ENCODE peak calls at places on chromosome 4, in four cellular contexts. Y is HepG2, G is GM12878, C is K562. X is an unnamed sample.

GRCh38 chr4:22686156-22686555 is 6.6 kb upstream of the GBA3 start:
- DNase-seq in Y (no peak), G (no peak), C (no peak), X (no peak)

GRCh38 chr4:71257761-71258160 is 81.1 kb upstream of the SLC4A4 start:
- DNase-seq in Y (no peak), G (no peak), C (no peak), X (no peak)

GRCh38 chr4:9875516-9875915 is 94.1 kb downstream of the DRD5 start:
- DNase-seq in Y (no peak), G (no peak), C (no peak), X (no peak)

GRCh38 chr4:91113130-91113706 is 986.0 kb downstream of the CCSER1 start:
- DNase-seq in Y (peak), G (peak), C (peak), X (peak)

GRCh38 chr4:113505057-113505456 is 256.5 kb downstream of the CAMK2D start:
- DNase-seq in Y (no peak), G (no peak), C (no peak), X (no peak)

GRCh38 chr4:164977243-164978164 is at the start of gene TRIM61:
- DNase-seq in Y (no peak), G (peak), C (peak), X (no peak)

GRCh38 chr4:15488136-15488535 is 18.5 kb downstream of the CC2D2A start:
- DNase-seq in Y (no peak), G (no peak), C (no peak), X (no peak)

GRCh38 chr4:74670583-74670982 is 123.7 kb downstream of the BTC start:
- DNase-seq in Y (no peak), G (no peak), C (no peak), X (no peak)

GRCh38 chr4:20305976-20306375 is 54.3 kb downstream of the SLIT2 start:
- DNase-seq in Y (no peak), G (no peak), C (no peak), X (no peak)

GRCh38 chr4:135838889-135839288 is 1637.3 kb upstream of the PABPC4L start:
- DNase-seq in Y (no peak), G (no peak), C (no peak), X (peak)

GRCh38 chr4:26197018-26197779 is 123.6 kb upstream of the RBPJ start:
- DNase-seq in Y (no peak), G (peak), C (peak), X (no peak)
- TF ChIP-seq FOXK2 in Y (no peak), G (no peak), C (no peak), X (no peak)

GRCh38 chr4:118953276-118953675 is 64.6 kb downstream of the SYNPO2 start:
- DNase-seq in Y (no peak), G (no peak), C (no peak), X (no peak)

GRCh38 chr4:118948545-118949144 is 60.0 kb downstream of the SYNPO2 start:
- DNase-seq in Y (no peak), G (no peak), C (no peak), X (no peak)

GRCh38 chr4:118947095-118947494 is 58.4 kb downstream of the SYNPO2 start:
- DNase-seq in Y (no peak), G (no peak), C (no peak), X (no peak)

GRCh38 chr4:118950929-118951570 is 62.4 kb downstream of the SYNPO2 start:
- DNase-seq in Y (no peak), G (no peak), C (no peak), X (no peak)

GRCh38 chr4:118950224-118950623 is 61.6 kb downstream of the SYNPO2 start:
- DNase-seq in Y (no peak), G (no peak), C (no peak), X (no peak)
- TF ChIP-seq BHLHE40 in Y (no peak), G (no peak), C (no peak), X (no peak)

GRCh38 chr4:107248571-107248970 is 212.5 kb upstream of the DKK2 start:
- DNase-seq in Y (no peak), G (no peak), C (no peak), X (no peak)

GRCh38 chr4:107247738-107248137 is 211.6 kb upstream of the DKK2 start:
- DNase-seq in Y (no peak), G (no peak), C (no peak), X (no peak)

DNA sequence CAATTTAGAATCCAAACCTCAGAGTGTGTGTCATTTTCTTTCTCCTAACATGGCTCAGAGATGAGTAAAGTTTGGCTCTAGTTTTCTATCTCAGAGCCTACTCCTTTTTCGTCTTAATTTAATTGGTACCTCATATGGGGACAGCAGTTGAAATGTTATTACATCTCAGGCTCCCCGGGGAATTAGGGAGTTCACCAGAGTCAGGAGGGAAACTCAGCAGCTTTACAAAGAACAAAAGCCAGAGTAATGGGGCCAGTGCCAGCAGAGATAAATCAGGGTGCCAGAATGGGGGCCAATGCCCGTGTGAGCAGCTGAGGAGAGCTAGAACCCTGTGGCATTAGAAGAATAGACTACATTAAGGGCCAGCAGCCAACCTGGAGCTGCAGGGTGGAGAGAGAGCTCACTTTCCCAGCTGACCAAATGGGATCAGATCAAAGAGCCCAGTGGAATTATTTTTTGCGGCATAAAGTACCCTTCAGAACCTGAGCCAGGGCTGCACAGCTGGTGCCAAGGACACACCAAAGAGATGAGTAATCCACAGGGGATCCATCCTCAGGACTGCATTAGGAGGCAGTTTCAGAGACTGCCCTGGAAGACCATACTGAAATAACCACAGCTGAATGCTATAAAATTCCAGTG is 207.1 kb upstream of the DKK2 start:
- DNase-seq in Y (no peak), G (no peak), C (no peak), X (peak)
- TF ChIP-seq TARDBP in Y (no peak), G (no peak), C (no peak), X (no peak)

GRCh38 chr4:85763207-85763606 is 288.3 kb downstream of the ARHGAP24 start:
- DNase-seq in Y (no peak), G (no peak), C (no peak), X (no peak)

GRCh38 chr4:85760521-85760920 is 285.6 kb downstream of the ARHGAP24 start:
- DNase-seq in Y (no peak), G (no peak), C (no peak), X (no peak)

GRCh38 chr4:85762204-85762884 is 287.4 kb downstream of the ARHGAP24 start:
- DNase-seq in Y (no peak), G (no peak), C (no peak), X (no peak)

GRCh38 chr4:85759392-85759791 is 284.4 kb downstream of the ARHGAP24 start:
- DNase-seq in Y (no peak), G (no peak), C (no peak), X (no peak)

GRCh38 chr4:85761803-85762202 is 286.9 kb downstream of the ARHGAP24 start:
- DNase-seq in Y (no peak), G (no peak), C (no peak), X (no peak)
- TF ChIP-seq FOXK2 in Y (no peak), G (no peak), C (no peak), X (no peak)

GRCh38 chr4:7691992-7692391 is 247.7 kb downstream of the AFAP1 start:
- DNase-seq in Y (no peak), G (no peak), C (no peak), X (no peak)

GRCh38 chr4:7691061-7691460 is 248.6 kb downstream of the AFAP1 start:
- DNase-seq in Y (no peak), G (no peak), C (no peak), X (no peak)

GRCh38 chr4:7687796-7688195 is 251.9 kb downstream of the AFAP1 start:
- DNase-seq in Y (no peak), G (no peak), C (no peak), X (no peak)

GRCh38 chr4:7692451-7693236 is 247.0 kb downstream of the AFAP1 start:
- DNase-seq in Y (no peak), G (no peak), C (no peak), X (no peak)

DNA sequence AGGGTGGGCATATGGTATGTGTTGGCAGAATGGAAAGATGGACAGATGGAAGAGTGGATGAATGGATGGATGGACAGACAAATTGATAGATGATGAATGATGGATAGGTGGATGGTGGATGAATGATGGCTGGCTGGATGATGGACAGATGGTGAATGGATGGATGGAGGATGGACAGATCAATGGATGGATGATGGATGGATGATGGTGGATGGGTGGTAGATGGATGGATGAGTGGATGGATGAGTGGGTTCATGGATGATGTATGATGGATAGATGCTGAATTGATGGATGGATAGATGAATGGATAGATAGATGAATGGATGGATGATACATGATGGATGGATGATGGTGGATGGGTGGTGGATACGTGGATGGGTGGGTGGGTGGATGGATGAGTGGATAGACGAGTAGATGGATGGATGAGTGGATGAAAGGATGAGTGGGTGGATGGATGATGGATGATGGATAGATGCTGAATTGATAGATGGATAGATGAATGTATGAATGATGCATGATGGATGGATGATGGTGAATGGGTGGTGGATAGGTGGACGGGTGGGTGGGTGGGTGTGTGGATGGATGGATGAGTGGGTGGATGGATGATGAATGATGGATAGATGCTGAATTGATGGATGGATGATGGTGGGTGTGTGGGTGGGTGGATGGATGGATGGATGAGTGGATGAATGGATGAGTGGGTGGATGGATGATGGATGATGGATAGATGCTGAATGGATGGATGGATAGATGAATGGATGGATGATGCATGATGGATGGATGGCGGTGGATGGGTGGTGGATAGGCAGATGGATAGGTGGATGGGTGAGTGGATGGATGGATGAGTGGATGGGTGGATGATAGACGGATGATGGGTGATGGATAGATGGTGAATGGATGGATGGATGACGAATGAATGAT is 249.6 kb downstream of the AFAP1 start:
- DNase-seq in Y (no peak), G (no peak), C (no peak), X (no peak)
- TF ChIP-seq BHLHE40 in Y (no peak), G (no peak), C (no peak), X (no peak)

GRCh38 chr4:82650868-82651267 is 89.1 kb upstream of the TMEM150C start:
- DNase-seq in Y (no peak), G (no peak), C (no peak), X (no peak)

GRCh38 chr4:82648356-82648755 is 86.6 kb upstream of the TMEM150C start:
- DNase-seq in Y (no peak), G (no peak), C (no peak), X (no peak)

GRCh38 chr4:82652062-82652461 is 90.3 kb upstream of the TMEM150C start:
- DNase-seq in Y (no peak), G (no peak), C (no peak), X (no peak)
- TF ChIP-seq TARDBP in Y (no peak), G (no peak), C (no peak), X (no peak)

GRCh38 chr4:80360900-80361299 is 25.4 kb downstream of the CFAP299 start:
- DNase-seq in Y (no peak), G (no peak), C (no peak), X (no peak)

GRCh38 chr4:80362578-80363181 is 27.1 kb downstream of the CFAP299 start:
- DNase-seq in Y (peak), G (no peak), C (peak), X (peak)

GRCh38 chr4:80365928-80366327 is 30.4 kb downstream of the CFAP299 start:
- DNase-seq in Y (peak), G (peak), C (peak), X (peak)

GRCh38 chr4:80360102-80360501 is 24.6 kb downstream of the CFAP299 start:
- DNase-seq in Y (no peak), G (no peak), C (no peak), X (no peak)

DNA sequence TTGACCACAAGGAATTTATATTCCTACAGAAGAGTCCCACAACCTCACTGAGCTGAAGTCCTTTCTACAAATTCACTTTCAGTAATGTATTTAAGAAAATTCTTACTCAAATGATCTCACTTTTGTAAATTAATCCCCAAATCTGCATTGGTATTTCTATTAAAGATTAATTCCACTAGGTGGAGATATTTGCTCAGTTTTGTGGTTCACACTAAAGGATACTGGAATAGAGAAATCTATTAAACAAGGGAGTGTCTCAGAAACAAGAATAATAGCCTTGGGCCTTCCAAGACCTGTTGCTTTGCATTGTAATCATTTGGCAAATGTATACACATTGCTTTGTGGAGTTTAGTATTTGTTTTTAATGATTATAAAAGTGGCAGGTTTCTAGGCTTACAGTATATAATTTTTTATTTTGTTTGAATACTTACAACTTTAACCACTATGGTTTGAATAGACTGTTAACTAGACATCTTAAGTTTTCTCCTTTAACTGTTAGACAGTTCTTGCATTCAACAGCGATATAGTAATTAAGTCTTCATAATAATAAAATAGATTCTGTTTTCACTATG is 25.9 kb downstream of the CFAP299 start:
- DNase-seq in Y (peak), G (no peak), C (peak), X (peak)
- TF ChIP-seq FOXK2 in Y (no peak), G (no peak), C (no peak), X (no peak)

DNA sequence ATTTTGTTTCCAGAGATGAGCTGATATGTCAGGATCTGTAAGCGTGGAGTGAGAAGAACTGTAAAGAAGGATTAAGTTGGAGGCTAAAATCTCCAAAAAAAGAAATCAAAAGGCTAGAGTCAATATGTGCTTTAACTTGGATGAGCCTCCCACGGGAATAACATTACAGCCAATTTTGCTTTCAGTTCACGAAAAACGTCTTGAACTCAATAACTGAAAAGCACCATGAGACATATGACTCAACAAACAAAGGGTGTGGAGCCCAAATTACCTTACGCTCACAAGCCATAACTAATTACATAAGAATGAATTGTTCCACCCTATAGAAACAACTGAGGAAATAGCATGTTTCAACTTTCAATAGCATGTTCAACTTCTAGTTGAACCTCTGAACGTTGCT is 22.3 kb downstream of the TMPRSS11D start:
- DNase-seq in Y (no peak), G (no peak), C (no peak), X (no peak)
- TF ChIP-seq BHLHE40 in Y (no peak), G (no peak), C (no peak), X (no peak)

GRCh38 chr4:17497890-17498523 is 13.9 kb downstream of the QDPR start:
- DNase-seq in Y (peak), G (no peak), C (no peak), X (no peak)
- TF ChIP-seq TARDBP in Y (no peak), G (no peak), C (no peak), X (no peak)

X was measured in HEK293T.